ENCODE peak calls at places on chromosomes 2 and 18, in five cellular contexts. R is breast epithelium, O is dorsolateral prefrontal cortex, F is brain microvascular endothelial cell, C is tibial artery. E is an unnamed sample.
A peak's percentile ranks its signal among the peaks of the same experiment; 100 is the strongest.

GRCh38 chr18:54209471-54210180 is 14.8 kb downstream of the MBD2 start:
- DNase-seq in O (no peak), C (no peak), R (no peak), F (peak; percentile 7), E (no peak)

GRCh38 chr18:5095239-5095638 is 101.8 kb downstream of the AKAIN1 start:
- DNase-seq in F (no peak), R (no peak), C (no peak), O (no peak), E (no peak)

GRCh38 chr18:13481331-13481730 is 245.0 kb downstream of the FAM210A start:
- DNase-seq in R (no peak), F (no peak), C (no peak), O (no peak), E (no peak)

GRCh38 chr2:119475857-119476244 is 44.2 kb downstream of the TMEM37 start:
- DNase-seq in C (no peak), R (no peak), O (peak; percentile 25), F (no peak), E (no peak)

GRCh38 chr2:218898109-218898878 is 17.6 kb downstream of the WNT10A start:
- DNase-seq in O (peak; percentile 62), R (no peak), C (peak; percentile 54), F (peak; percentile 30), E (no peak)

GRCh38 chr2:45936623-45936979 is 285.1 kb downstream of the PRKCE start:
- DNase-seq in O (no peak), C (no peak), F (no peak), R (no peak), E (no peak)

GRCh38 chr2:241947004-241947350 is 77.4 kb downstream of the RTP5 start:
- DNase-seq in O (no peak), R (no peak), C (no peak), F (no peak), E (no peak)

GRCh38 chr18:79605481-79605880 is 74.1 kb upstream of the CTDP1 start:
- DNase-seq in O (no peak), R (no peak), F (no peak), C (no peak), E (no peak)

GRCh38 chr2:96872591-96873349 is 2.9 kb upstream of the SEMA4C start:
- DNase-seq in R (no peak), C (no peak), O (no peak), F (peak; percentile 40), E (no peak)

GRCh38 chr2:211077216-211077764 is 520.9 kb downstream of the CPS1 start:
- DNase-seq in C (no peak), F (no peak), R (no peak), O (no peak), E (no peak)

GRCh38 chr2:173760553-173760952 is 204.6 kb downstream of the SP3 start:
- DNase-seq in F (peak; percentile 7), C (no peak), R (no peak), O (no peak), E (no peak)

GRCh38 chr2:197207106-197207505 is 103.5 kb downstream of the ANKRD44 start:
- DNase-seq in R (no peak), F (no peak), O (no peak), C (no peak), E (no peak)

GRCh38 chr2:12005886-12006681 is 259.7 kb downstream of the LPIN1 start:
- DNase-seq in F (peak; percentile 27), O (no peak), R (peak; percentile 28), C (no peak), E (no peak)

GRCh38 chr2:172734711-172735645 is 667 bp upstream of the RAPGEF4 start:
- DNase-seq in C (no peak), R (no peak), O (no peak), F (no peak), E (no peak)

GRCh38 chr2:39135678-39136259 is 14.9 kb upstream of the SOS1 start:
- DNase-seq in F (no peak), R (no peak), C (no peak), O (no peak), E (no peak)

GRCh38 chr18:58784601-58785137 is 80.0 kb upstream of the ZNF532 start:
- DNase-seq in C (peak; percentile 28), F (no peak), R (no peak), O (no peak), E (no peak)

GRCh38 chr2:240927390-240927781 is 21.2 kb downstream of the CROCC2 start:
- DNase-seq in F (no peak), R (no peak), C (no peak), O (no peak), E (no peak)

GRCh38 chr2:5125017-5125730 is 567.0 kb upstream of the SOX11 start:
- DNase-seq in F (no peak), O (no peak), R (no peak), C (no peak), E (no peak)
- H3K4me3 ChIP-seq in F (no peak overlapping the region), O (no peak overlapping the region), R (no peak overlapping the region), C (no peak overlapping the region), E (no peak overlapping the region)

GRCh38 chr2:121199281-121200010 is 85.6 kb downstream of the TFCP2L1 start:
- DNase-seq in O (no peak), F (no peak), C (no peak), R (no peak), E (no peak)
- H3K27ac ChIP-seq in O (no peak overlapping the region), F (no peak overlapping the region), C (peak overlapping the region; percentile 84), R (peak overlapping the region; percentile 94), E (peak overlapping the region; percentile 93)

DNA sequence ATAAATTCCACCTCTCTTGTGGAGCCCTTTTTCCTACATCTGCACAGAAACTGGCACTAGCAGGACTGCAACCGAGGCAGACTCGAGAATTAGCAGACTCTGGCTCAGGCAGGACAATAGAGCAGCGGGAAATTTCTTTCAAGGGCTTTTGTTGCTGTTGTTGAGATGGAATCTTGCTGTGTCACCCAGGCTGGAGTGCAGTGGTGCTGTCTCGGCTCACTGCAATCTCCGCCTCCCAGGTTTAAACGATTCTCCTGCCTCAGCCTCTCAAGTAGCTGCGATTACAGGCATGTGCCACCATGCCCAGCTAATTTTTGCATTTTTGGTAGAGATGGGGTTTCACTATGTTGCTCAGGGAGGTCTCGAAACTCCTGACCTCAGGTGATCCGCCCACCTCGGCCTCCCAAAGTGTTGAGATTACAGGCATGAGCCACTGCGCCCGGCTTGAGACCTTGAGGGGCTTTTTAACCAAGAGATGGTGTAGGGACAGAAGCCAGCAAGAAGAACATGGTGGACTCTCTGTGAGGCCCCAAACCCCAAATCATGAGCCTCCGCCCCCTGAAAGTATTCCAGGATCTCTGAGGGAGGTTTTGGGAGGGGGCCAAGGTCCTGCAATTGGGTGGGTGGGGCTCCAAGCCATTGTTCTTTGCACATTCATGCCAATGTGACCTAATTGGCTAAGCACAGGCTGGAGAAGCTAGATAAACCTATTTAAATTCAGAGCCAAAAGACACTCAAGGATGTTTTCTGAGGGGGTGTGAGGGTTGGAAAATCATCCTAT is 68.4 kb upstream of the MSH2 start:
- DNase-seq in O (no peak), C (no peak), F (peak; percentile 20), R (no peak), E (no peak)
- H3K4me3 ChIP-seq in O (no peak overlapping the region), C (no peak overlapping the region), F (no peak overlapping the region), R (no peak overlapping the region), E (no peak overlapping the region)

DNA sequence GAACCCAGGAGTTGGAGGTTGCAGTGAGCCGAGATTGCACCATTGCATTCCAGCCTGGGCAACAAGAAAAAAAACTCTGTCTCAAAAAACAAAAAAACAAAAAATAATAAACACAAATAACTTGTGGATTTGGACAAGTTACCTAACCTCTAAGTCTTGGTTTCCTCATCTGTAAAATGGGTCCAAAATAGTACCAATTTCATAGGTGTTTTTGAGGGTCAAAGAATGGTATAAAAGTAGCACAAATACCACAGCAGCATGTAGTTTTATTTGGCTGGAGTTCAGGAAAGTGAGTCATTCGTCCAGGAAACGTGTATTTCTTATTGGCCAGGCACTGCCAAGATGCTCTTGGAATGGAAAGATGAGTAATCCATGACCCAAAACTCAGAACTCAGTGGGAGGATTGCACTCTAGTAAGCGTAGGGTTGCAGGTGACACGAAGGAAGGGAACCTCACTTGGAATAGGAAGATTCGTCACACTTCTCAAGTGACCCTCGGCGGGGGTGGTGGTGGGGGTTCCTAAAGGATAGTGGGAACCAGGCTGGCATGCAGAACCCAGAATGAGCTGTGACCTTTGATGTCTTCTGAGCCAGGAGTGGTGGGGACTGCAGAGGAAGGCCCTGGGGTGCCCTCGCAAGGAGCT is 24.4 kb downstream of the GRHL1 start:
- DNase-seq in F (peak; percentile 97), R (no peak), O (no peak), C (peak; percentile 48), E (no peak)
- H3K27ac ChIP-seq in F (no peak overlapping the region), R (peak overlapping the region; percentile 74), O (no peak overlapping the region), C (peak overlapping the region; percentile 42), E (peak overlapping the region; percentile 73)

GRCh38 chr2:128789221-128789620 is 470.6 kb upstream of the HS6ST1 start:
- DNase-seq in C (peak; percentile 0), R (no peak), O (no peak), F (no peak), E (no peak)

GRCh38 chr2:128787616-128788015 is 468.9 kb upstream of the HS6ST1 start:
- DNase-seq in R (no peak), O (no peak), C (peak; percentile 3), F (no peak), E (no peak)

GRCh38 chr2:128789776-128790455 is 471.2 kb upstream of the HS6ST1 start:
- DNase-seq in F (no peak), O (no peak), R (no peak), C (peak; percentile 12), E (no peak)

GRCh38 chr2:128786800-128787478 is 468.3 kb upstream of the HS6ST1 start:
- DNase-seq in C (no peak), F (no peak), R (no peak), O (no peak), E (no peak)

DNA sequence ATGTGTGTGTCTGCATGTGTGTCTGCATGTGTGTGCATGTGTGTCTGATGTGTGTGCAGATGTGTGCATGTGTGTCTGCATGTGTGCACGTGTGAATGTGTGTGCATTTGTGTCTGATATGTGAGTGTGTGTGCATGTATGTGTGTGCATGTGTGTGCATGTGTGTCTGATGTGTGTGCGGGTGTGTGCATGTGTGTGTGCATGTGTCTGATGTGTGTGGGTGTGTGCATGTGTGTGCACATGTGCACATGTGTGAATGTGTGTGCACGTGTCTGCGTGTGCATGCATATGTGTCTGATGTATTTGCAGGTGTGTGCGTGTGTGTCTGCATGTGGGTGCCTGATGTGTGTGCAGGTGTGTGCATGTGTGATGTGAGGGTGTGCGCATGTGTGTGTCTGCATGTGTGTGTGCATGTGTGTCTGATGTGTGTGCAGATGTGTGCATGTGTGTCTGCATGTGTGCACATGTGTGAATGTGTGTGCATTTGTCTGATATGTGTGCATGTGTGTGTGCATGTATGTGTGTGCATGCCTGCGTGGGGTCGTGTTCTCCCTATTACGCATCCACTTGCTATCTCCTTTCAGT is 470.1 kb upstream of the HS6ST1 start:
- DNase-seq in F (no peak), R (no peak), C (peak; percentile 4), O (no peak), E (no peak)
- H3K4me3 ChIP-seq in F (no peak overlapping the region), R (no peak overlapping the region), C (no peak overlapping the region), O (no peak overlapping the region), E (no peak overlapping the region)

DNA sequence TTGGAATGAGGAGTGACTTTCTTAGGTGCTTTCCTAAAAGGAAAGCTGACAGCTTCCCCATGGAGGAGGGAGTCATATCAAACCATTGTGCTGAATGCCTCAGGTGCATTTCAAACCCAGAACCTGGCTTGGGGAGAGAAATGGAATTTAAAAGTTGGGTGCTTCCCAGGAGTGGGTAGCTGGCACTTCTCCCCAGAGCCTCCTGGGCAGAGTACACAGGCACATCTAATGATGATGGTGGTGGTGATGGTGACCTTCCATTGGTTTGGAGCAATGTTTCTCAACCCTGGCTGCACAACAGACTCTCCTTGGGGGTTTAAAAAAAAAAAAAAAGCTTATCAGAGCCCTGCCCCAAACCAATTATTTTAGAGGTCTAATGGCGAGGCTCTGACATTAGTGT is 8.3 kb downstream of the FOSL2 start:
- DNase-seq in C (no peak), O (no peak), F (no peak), R (no peak), E (no peak)
- H3K27ac ChIP-seq in C (peak overlapping the region; percentile 100), O (no peak overlapping the region), F (no peak overlapping the region), R (peak overlapping the region; percentile 100), E (peak overlapping the region; percentile 100)

E was measured in esophagus squamous epithelium.